ENCODE peak calls at places on chromosomes 5 and 9, in five cellular contexts. Z is progenitor cell of endocrine pancreas; E is stimulated activated naive B cell treated with anti-CD40 and anti-IgM and Interleukin-4, amounts not matched to agents 10 μg/mL and 1 μg/mL and 100 μg/mL, for 72 hours; R is natural killer cell treated with Interleukin-12 subunit alpha and Interleukin-12 subunit beta and Interleukin-15 and Interleukin-18, amount 100 ng/mL, for 72 hours; A is activated gamma-delta T cell treated with Interleukin-2 at 50 U/mL for 16 hours. B is an unnamed sample.
A peak's percentile ranks its signal among the peaks of the same experiment; 100 is the strongest.

GRCh38 chr5:134609232-134609851 is 23.3 kb downstream of the SAR1B start:
- DNase-seq in E (no peak), A (no peak), R (no peak), Z (no peak), B (no peak)

GRCh38 chr5:122358382-122358990 is 46.4 kb downstream of the SNCAIP start:
- DNase-seq in Z (no peak), R (no peak), E (no peak), A (no peak), B (no peak)

GRCh38 chr9:115144706-115145105 is 26.7 kb upstream of the TNC start:
- DNase-seq in A (no peak), E (no peak), Z (no peak), R (no peak), B (no peak)

GRCh38 chr5:67010684-67011409 is 185.8 kb downstream of the CD180 start:
- DNase-seq in Z (no peak), A (no peak), E (no peak), R (no peak), B (no peak)

GRCh38 chr5:173944512-173944911 is 44.5 kb upstream of the C5orf47 start:
- DNase-seq in A (no peak), R (no peak), E (no peak), Z (no peak), B (no peak)

GRCh38 chr9:71710856-71711255 is 57.5 kb downstream of the CEMIP2 start:
- DNase-seq in R (no peak), E (no peak), Z (no peak), A (no peak), B (no peak)

GRCh38 chr9:135958485-135958884 is 2.7 kb downstream of the UBAC1 start:
- DNase-seq in A (no peak), E (no peak), R (no peak), Z (no peak), B (no peak)

GRCh38 chr9:133113928-133114351 is 7.1 kb downstream of the RALGDS start:
- DNase-seq in R (no peak), A (no peak), Z (no peak), E (no peak), B (no peak)

GRCh38 chr5:146565764-146566163 is 49.8 kb upstream of the GPR151 start:
- DNase-seq in R (peak; percentile 67), Z (peak; percentile 13), A (peak; percentile 36), E (peak; percentile 11), B (peak; percentile 44)

GRCh38 chr9:134784612-134785305 is 95.9 kb upstream of the FCN2 start:
- DNase-seq in E (no peak), R (no peak), A (no peak), Z (no peak), B (no peak)

GRCh38 chr9:83620841-83621636 is 1.9 kb upstream of the IDNK start:
- DNase-seq in A (peak; percentile 31), E (no peak), R (peak; percentile 62), Z (no peak), B (peak; percentile 29)

GRCh38 chr5:122170630-122171029 is 41.3 kb downstream of the ZNF474 start:
- DNase-seq in Z (no peak), R (no peak), A (no peak), E (no peak), B (no peak)

GRCh38 chr9:91220491-91221135 is 141.1 kb downstream of the AUH start:
- DNase-seq in Z (no peak), R (no peak), E (no peak), A (no peak), B (no peak)

GRCh38 chr9:105141448-105142101 is 102.9 kb upstream of the SLC44A1 start:
- DNase-seq in A (no peak), R (no peak), Z (no peak), E (no peak), B (no peak)

GRCh38 chr9:38127271-38127839 is 58.3 kb upstream of the SHB start:
- DNase-seq in A (no peak), Z (no peak), E (no peak), R (no peak), B (no peak)

GRCh38 chr5:11878846-11879245 is 25.4 kb downstream of the CTNND2 start:
- DNase-seq in E (no peak), A (no peak), R (no peak), Z (no peak), B (no peak)

GRCh38 chr5:160930361-160930760 is 78.3 kb upstream of the ATP10B start:
- DNase-seq in A (no peak), R (no peak), E (no peak), Z (no peak), B (no peak)

GRCh38 chr5:53476531-53477480 is 3.6 kb upstream of the FST start:
- DNase-seq in R (no peak), E (no peak), A (no peak), Z (no peak), B (no peak)

GRCh38 chr9:3794005-3794404 is 268.2 kb upstream of the RFX3 start:
- DNase-seq in E (no peak), A (no peak), Z (no peak), R (no peak), B (no peak)

GRCh38 chr9:94932647-94933415 is 206.3 kb downstream of the AOPEP start:
- DNase-seq in A (no peak), R (no peak), E (no peak), Z (no peak), B (no peak)

GRCh38 chr9:130390371-130390770 is 54.4 kb upstream of the ASS1 start:
- DNase-seq in Z (no peak), E (no peak), A (no peak), R (no peak), B (no peak)

GRCh38 chr9:38662763-38663593 is 42.6 kb upstream of the ANKRD18A start:
- DNase-seq in E (no peak), A (no peak), R (no peak), Z (no peak), B (no peak)

GRCh38 chr5:73558950-73559349 is 6.5 kb downstream of the ANKRA2 start:
- DNase-seq in A (no peak), Z (no peak), R (no peak), E (no peak), B (no peak)